ENCODE peak calls at places on chromosomes 16 and 17, in eight cellular contexts. One of them, this sample, is unnamed.

GRCh38 chr17:80901319-80901718 is 90.3 kb upstream of the CHMP6 start:
- ATAC-seq in activated CD8-positive, alpha-beta memory T cell treated with anti-CD3 and anti-CD28 coated beads, Interleukin-2, amount 10 ng/mL, durations not matched to agents 7 days and 5 days: no peak
- ATAC-seq in SK-N-SH treated with all-trans-retinoic acid at 6 μM for 48 hours: no peak
- ATAC-seq in left colon: peak
- ATAC-seq in Panc1: no peak
- ATAC-seq in left cardiac atrium: no peak
- ATAC-seq in omental fat pad: no peak
- ATAC-seq in left lobe of liver: no peak
- ATAC-seq in this sample: no peak

GRCh38 chr16:56013962-56014552 is 138.9 kb upstream of the CES5A start:
- ATAC-seq in left colon: no peak
- ATAC-seq in left lobe of liver: peak
- ATAC-seq in left cardiac atrium: no peak
- ATAC-seq in Panc1: no peak
- ATAC-seq in activated CD8-positive, alpha-beta memory T cell treated with anti-CD3 and anti-CD28 coated beads, Interleukin-2, amount 10 ng/mL, durations not matched to agents 7 days and 5 days: no peak
- ATAC-seq in SK-N-SH treated with all-trans-retinoic acid at 6 μM for 48 hours: no peak
- ATAC-seq in omental fat pad: no peak
- ATAC-seq in this sample: peak

GRCh38 chr16:12801511-12802042 is 2.1 kb downstream of the CPPED1 start:
- ATAC-seq in Panc1: no peak
- ATAC-seq in omental fat pad: no peak
- ATAC-seq in left lobe of liver: no peak
- ATAC-seq in activated CD8-positive, alpha-beta memory T cell treated with anti-CD3 and anti-CD28 coated beads, Interleukin-2, amount 10 ng/mL, durations not matched to agents 7 days and 5 days: no peak
- ATAC-seq in left colon: no peak
- ATAC-seq in left cardiac atrium: no peak
- ATAC-seq in SK-N-SH treated with all-trans-retinoic acid at 6 μM for 48 hours: peak
- ATAC-seq in this sample: peak

GRCh38 chr17:9971991-9972390 is 66.9 kb upstream of the RCVRN start:
- ATAC-seq in activated CD8-positive, alpha-beta memory T cell treated with anti-CD3 and anti-CD28 coated beads, Interleukin-2, amount 10 ng/mL, durations not matched to agents 7 days and 5 days: no peak
- ATAC-seq in left lobe of liver: no peak
- ATAC-seq in left cardiac atrium: peak
- ATAC-seq in SK-N-SH treated with all-trans-retinoic acid at 6 μM for 48 hours: no peak
- ATAC-seq in Panc1: no peak
- ATAC-seq in left colon: peak
- ATAC-seq in omental fat pad: peak
- ATAC-seq in this sample: peak

GRCh38 chr16:83878838-83879237 is 20.1 kb upstream of the MLYCD start:
- ATAC-seq in activated CD8-positive, alpha-beta memory T cell treated with anti-CD3 and anti-CD28 coated beads, Interleukin-2, amount 10 ng/mL, durations not matched to agents 7 days and 5 days: no peak
- ATAC-seq in left lobe of liver: peak
- ATAC-seq in left colon: no peak
- ATAC-seq in omental fat pad: no peak
- ATAC-seq in Panc1: no peak
- ATAC-seq in left cardiac atrium: no peak
- ATAC-seq in SK-N-SH treated with all-trans-retinoic acid at 6 μM for 48 hours: peak
- ATAC-seq in this sample: no peak

GRCh38 chr17:50498021-50498874 is 10.0 kb upstream of the MYCBPAP start:
- ATAC-seq in Panc1: peak
- ATAC-seq in left lobe of liver: no peak
- ATAC-seq in left colon: peak
- ATAC-seq in activated CD8-positive, alpha-beta memory T cell treated with anti-CD3 and anti-CD28 coated beads, Interleukin-2, amount 10 ng/mL, durations not matched to agents 7 days and 5 days: no peak
- ATAC-seq in omental fat pad: no peak
- ATAC-seq in left cardiac atrium: no peak
- ATAC-seq in SK-N-SH treated with all-trans-retinoic acid at 6 μM for 48 hours: no peak
- ATAC-seq in this sample: peak

GRCh38 chr17:37168731-37169353 is 206.9 kb upstream of the C17orf78 start:
- ATAC-seq in activated CD8-positive, alpha-beta memory T cell treated with anti-CD3 and anti-CD28 coated beads, Interleukin-2, amount 10 ng/mL, durations not matched to agents 7 days and 5 days: no peak
- ATAC-seq in omental fat pad: no peak
- ATAC-seq in SK-N-SH treated with all-trans-retinoic acid at 6 μM for 48 hours: no peak
- ATAC-seq in left lobe of liver: no peak
- ATAC-seq in Panc1: no peak
- ATAC-seq in left colon: no peak
- ATAC-seq in left cardiac atrium: no peak
- ATAC-seq in this sample: no peak

GRCh38 chr17:48731355-48731754 is 2.8 kb upstream of the HOXB13 start:
- ATAC-seq in SK-N-SH treated with all-trans-retinoic acid at 6 μM for 48 hours: no peak
- ATAC-seq in Panc1: no peak
- ATAC-seq in omental fat pad: no peak
- ATAC-seq in left colon: no peak
- ATAC-seq in left lobe of liver: no peak
- ATAC-seq in activated CD8-positive, alpha-beta memory T cell treated with anti-CD3 and anti-CD28 coated beads, Interleukin-2, amount 10 ng/mL, durations not matched to agents 7 days and 5 days: no peak
- ATAC-seq in left cardiac atrium: no peak
- ATAC-seq in this sample: no peak

GRCh38 chr17:74775409-74776043 is 619 bp downstream of the NAT9 start:
- ATAC-seq in activated CD8-positive, alpha-beta memory T cell treated with anti-CD3 and anti-CD28 coated beads, Interleukin-2, amount 10 ng/mL, durations not matched to agents 7 days and 5 days: no peak
- ATAC-seq in left cardiac atrium: no peak
- ATAC-seq in SK-N-SH treated with all-trans-retinoic acid at 6 μM for 48 hours: no peak
- ATAC-seq in Panc1: no peak
- ATAC-seq in left lobe of liver: no peak
- ATAC-seq in omental fat pad: no peak
- ATAC-seq in left colon: peak
- ATAC-seq in this sample: no peak

GRCh38 chr17:82639628-82640027 is 8.6 kb downstream of the WDR45B start:
- ATAC-seq in Panc1: peak
- ATAC-seq in activated CD8-positive, alpha-beta memory T cell treated with anti-CD3 and anti-CD28 coated beads, Interleukin-2, amount 10 ng/mL, durations not matched to agents 7 days and 5 days: no peak
- ATAC-seq in omental fat pad: no peak
- ATAC-seq in left cardiac atrium: no peak
- ATAC-seq in SK-N-SH treated with all-trans-retinoic acid at 6 μM for 48 hours: no peak
- ATAC-seq in left lobe of liver: no peak
- ATAC-seq in left colon: no peak
- ATAC-seq in this sample: peak

GRCh38 chr17:80270836-80271235 is 10.2 kb downstream of the RNF213 start:
- ATAC-seq in left cardiac atrium: peak
- ATAC-seq in left colon: peak
- ATAC-seq in SK-N-SH treated with all-trans-retinoic acid at 6 μM for 48 hours: peak
- ATAC-seq in omental fat pad: no peak
- ATAC-seq in Panc1: peak
- ATAC-seq in left lobe of liver: peak
- ATAC-seq in activated CD8-positive, alpha-beta memory T cell treated with anti-CD3 and anti-CD28 coated beads, Interleukin-2, amount 10 ng/mL, durations not matched to agents 7 days and 5 days: peak
- ATAC-seq in this sample: peak

GRCh38 chr17:17913695-17914332 is 58.4 kb downstream of the TOM1L2 start:
- ATAC-seq in Panc1: peak
- ATAC-seq in left cardiac atrium: peak
- ATAC-seq in left colon: peak
- ATAC-seq in SK-N-SH treated with all-trans-retinoic acid at 6 μM for 48 hours: peak
- ATAC-seq in omental fat pad: peak
- ATAC-seq in activated CD8-positive, alpha-beta memory T cell treated with anti-CD3 and anti-CD28 coated beads, Interleukin-2, amount 10 ng/mL, durations not matched to agents 7 days and 5 days: peak
- ATAC-seq in left lobe of liver: peak
- ATAC-seq in this sample: peak

GRCh38 chr17:70344356-70345060 is 175.2 kb downstream of the KCNJ2 start:
- ATAC-seq in activated CD8-positive, alpha-beta memory T cell treated with anti-CD3 and anti-CD28 coated beads, Interleukin-2, amount 10 ng/mL, durations not matched to agents 7 days and 5 days: no peak
- ATAC-seq in Panc1: no peak
- ATAC-seq in omental fat pad: peak
- ATAC-seq in left lobe of liver: peak
- ATAC-seq in SK-N-SH treated with all-trans-retinoic acid at 6 μM for 48 hours: peak
- ATAC-seq in left colon: peak
- ATAC-seq in left cardiac atrium: no peak
- ATAC-seq in this sample: no peak

GRCh38 chr17:81388612-81389367 is 6.5 kb upstream of the BAHCC1 start:
- ATAC-seq in left cardiac atrium: no peak
- ATAC-seq in omental fat pad: no peak
- ATAC-seq in SK-N-SH treated with all-trans-retinoic acid at 6 μM for 48 hours: no peak
- ATAC-seq in left lobe of liver: no peak
- ATAC-seq in activated CD8-positive, alpha-beta memory T cell treated with anti-CD3 and anti-CD28 coated beads, Interleukin-2, amount 10 ng/mL, durations not matched to agents 7 days and 5 days: no peak
- ATAC-seq in Panc1: peak
- ATAC-seq in left colon: no peak
- ATAC-seq in this sample: no peak

GRCh38 chr17:75614006-75614405 is 19.2 kb upstream of the SMIM5 start:
- ATAC-seq in SK-N-SH treated with all-trans-retinoic acid at 6 μM for 48 hours: peak
- ATAC-seq in left colon: no peak
- ATAC-seq in left lobe of liver: no peak
- ATAC-seq in Panc1: peak
- ATAC-seq in activated CD8-positive, alpha-beta memory T cell treated with anti-CD3 and anti-CD28 coated beads, Interleukin-2, amount 10 ng/mL, durations not matched to agents 7 days and 5 days: no peak
- ATAC-seq in omental fat pad: no peak
- ATAC-seq in left cardiac atrium: no peak
- ATAC-seq in this sample: no peak

GRCh38 chr16:85613609-85614337 is 651 bp downstream of the GSE1 start:
- ATAC-seq in Panc1: peak
- ATAC-seq in left colon: peak
- ATAC-seq in left cardiac atrium: peak
- ATAC-seq in SK-N-SH treated with all-trans-retinoic acid at 6 μM for 48 hours: peak
- ATAC-seq in activated CD8-positive, alpha-beta memory T cell treated with anti-CD3 and anti-CD28 coated beads, Interleukin-2, amount 10 ng/mL, durations not matched to agents 7 days and 5 days: no peak
- ATAC-seq in left lobe of liver: no peak
- ATAC-seq in omental fat pad: no peak
- ATAC-seq in this sample: no peak

GRCh38 chr17:79696159-79696982 is 34.4 kb upstream of the ENPP7 start:
- ATAC-seq in activated CD8-positive, alpha-beta memory T cell treated with anti-CD3 and anti-CD28 coated beads, Interleukin-2, amount 10 ng/mL, durations not matched to agents 7 days and 5 days: no peak
- ATAC-seq in Panc1: no peak
- ATAC-seq in omental fat pad: peak
- ATAC-seq in SK-N-SH treated with all-trans-retinoic acid at 6 μM for 48 hours: peak
- ATAC-seq in left lobe of liver: peak
- ATAC-seq in left cardiac atrium: peak
- ATAC-seq in left colon: peak
- ATAC-seq in this sample: no peak